ENCODE peak calls at places on chromosomes 4 and X, in eight cellular contexts. One of them, this sample, is unnamed.

GRCh38 chrX:26334232-26334631 is 118.3 kb downstream of the MAGEB5 start:
- DNase-seq in fibroblast of pulmonary artery: no peak
- DNase-seq in keratinocyte: no peak
- DNase-seq in Caco-2: no peak
- DNase-seq in glutamatergic neuron: no peak
- DNase-seq in CD8-positive, alpha-beta T cell: no peak
- DNase-seq in WTC11: no peak
- DNase-seq in fibroblast of lung: no peak
- DNase-seq in this sample: no peak

GRCh38 chrX:33041141-33041540 is 170.2 kb downstream of the DMD start:
- DNase-seq in fibroblast of pulmonary artery: no peak
- DNase-seq in keratinocyte: no peak
- DNase-seq in Caco-2: no peak
- DNase-seq in glutamatergic neuron: no peak
- DNase-seq in CD8-positive, alpha-beta T cell: no peak
- DNase-seq in WTC11: no peak
- DNase-seq in fibroblast of lung: no peak
- DNase-seq in this sample: no peak

GRCh38 chr4:57091657-57092162 is 18.5 kb downstream of the IGFBP7 start:
- DNase-seq in fibroblast of pulmonary artery: no peak
- DNase-seq in keratinocyte: no peak
- DNase-seq in Caco-2: no peak
- DNase-seq in glutamatergic neuron: no peak
- DNase-seq in CD8-positive, alpha-beta T cell: no peak
- DNase-seq in WTC11: no peak
- DNase-seq in fibroblast of lung: no peak
- DNase-seq in this sample: no peak

GRCh38 chrX:65668362-65669310 is 1.2 kb downstream of the MSN start:
- DNase-seq in fibroblast of pulmonary artery: peak; percentile 83
- DNase-seq in keratinocyte: peak; percentile 46
- DNase-seq in Caco-2: no peak
- DNase-seq in glutamatergic neuron: peak; percentile 21
- DNase-seq in CD8-positive, alpha-beta T cell: peak; percentile 68
- DNase-seq in WTC11: peak; percentile 18
- DNase-seq in fibroblast of lung: peak; percentile 86
- DNase-seq in this sample: peak; percentile 40

GRCh38 chrX:19440713-19441112 is 74.6 kb downstream of the MAP3K15 start:
- DNase-seq in fibroblast of pulmonary artery: peak; percentile 61
- DNase-seq in keratinocyte: no peak
- DNase-seq in Caco-2: no peak
- DNase-seq in glutamatergic neuron: no peak
- DNase-seq in CD8-positive, alpha-beta T cell: no peak
- DNase-seq in WTC11: no peak
- DNase-seq in fibroblast of lung: peak; percentile 50
- DNase-seq in this sample: no peak

GRCh38 chrX:149909324-149910177 is 19.8 kb upstream of the HSFX4 start:
- DNase-seq in fibroblast of pulmonary artery: no peak
- DNase-seq in keratinocyte: peak; percentile 9
- DNase-seq in Caco-2: no peak
- DNase-seq in glutamatergic neuron: no peak
- DNase-seq in CD8-positive, alpha-beta T cell: peak; percentile 13
- DNase-seq in WTC11: no peak
- DNase-seq in fibroblast of lung: no peak
- DNase-seq in this sample: no peak

GRCh38 chrX:66728818-66729271 is 90.0 kb upstream of the EDA2R start:
- DNase-seq in fibroblast of pulmonary artery: peak; percentile 76
- DNase-seq in keratinocyte: no peak
- DNase-seq in Caco-2: peak; percentile 48
- DNase-seq in glutamatergic neuron: peak; percentile 50
- DNase-seq in CD8-positive, alpha-beta T cell: peak; percentile 42
- DNase-seq in WTC11: peak; percentile 49
- DNase-seq in fibroblast of lung: peak; percentile 33
- DNase-seq in this sample: peak; percentile 17

GRCh38 chrX:66014084-66014483 is 25.8 kb downstream of the VSIG4 start:
- DNase-seq in fibroblast of pulmonary artery: no peak
- DNase-seq in keratinocyte: no peak
- DNase-seq in Caco-2: no peak
- DNase-seq in glutamatergic neuron: no peak
- DNase-seq in CD8-positive, alpha-beta T cell: no peak
- DNase-seq in WTC11: no peak
- DNase-seq in fibroblast of lung: no peak
- DNase-seq in this sample: no peak

GRCh38 chrX:153934473-153935325 is at the start of gene NAA10:
- DNase-seq in fibroblast of pulmonary artery: peak; percentile 64
- DNase-seq in keratinocyte: no peak
- DNase-seq in Caco-2: peak; percentile 62
- DNase-seq in glutamatergic neuron: peak; percentile 73
- DNase-seq in CD8-positive, alpha-beta T cell: peak; percentile 51
- DNase-seq in WTC11: peak; percentile 62
- DNase-seq in fibroblast of lung: peak; percentile 56
- DNase-seq in this sample: peak; percentile 95

GRCh38 chr4:180949825-180950224 is 1293.4 kb upstream of the TENM3 start:
- DNase-seq in fibroblast of pulmonary artery: no peak
- DNase-seq in keratinocyte: peak; percentile 0
- DNase-seq in Caco-2: no peak
- DNase-seq in glutamatergic neuron: no peak
- DNase-seq in CD8-positive, alpha-beta T cell: no peak
- DNase-seq in WTC11: no peak
- DNase-seq in fibroblast of lung: no peak
- DNase-seq in this sample: no peak

GRCh38 chrX:41921492-41922124 is 1.7 kb downstream of the CASK start:
- DNase-seq in fibroblast of pulmonary artery: peak; percentile 73
- DNase-seq in keratinocyte: peak; percentile 5
- DNase-seq in Caco-2: no peak
- DNase-seq in glutamatergic neuron: no peak
- DNase-seq in CD8-positive, alpha-beta T cell: no peak
- DNase-seq in WTC11: no peak
- DNase-seq in fibroblast of lung: peak; percentile 75
- DNase-seq in this sample: peak; percentile 9

GRCh38 chrX:8919801-8920200 is 114.1 kb downstream of the FAM9B start:
- DNase-seq in fibroblast of pulmonary artery: no peak
- DNase-seq in keratinocyte: no peak
- DNase-seq in Caco-2: no peak
- DNase-seq in glutamatergic neuron: no peak
- DNase-seq in CD8-positive, alpha-beta T cell: no peak
- DNase-seq in WTC11: no peak
- DNase-seq in fibroblast of lung: no peak
- DNase-seq in this sample: no peak

GRCh38 chrX:53479295-53479694 is 45.1 kb upstream of the HSD17B10 start:
- DNase-seq in fibroblast of pulmonary artery: no peak
- DNase-seq in keratinocyte: no peak
- DNase-seq in Caco-2: no peak
- DNase-seq in glutamatergic neuron: no peak
- DNase-seq in CD8-positive, alpha-beta T cell: no peak
- DNase-seq in WTC11: no peak
- DNase-seq in fibroblast of lung: no peak
- DNase-seq in this sample: no peak

DNA sequence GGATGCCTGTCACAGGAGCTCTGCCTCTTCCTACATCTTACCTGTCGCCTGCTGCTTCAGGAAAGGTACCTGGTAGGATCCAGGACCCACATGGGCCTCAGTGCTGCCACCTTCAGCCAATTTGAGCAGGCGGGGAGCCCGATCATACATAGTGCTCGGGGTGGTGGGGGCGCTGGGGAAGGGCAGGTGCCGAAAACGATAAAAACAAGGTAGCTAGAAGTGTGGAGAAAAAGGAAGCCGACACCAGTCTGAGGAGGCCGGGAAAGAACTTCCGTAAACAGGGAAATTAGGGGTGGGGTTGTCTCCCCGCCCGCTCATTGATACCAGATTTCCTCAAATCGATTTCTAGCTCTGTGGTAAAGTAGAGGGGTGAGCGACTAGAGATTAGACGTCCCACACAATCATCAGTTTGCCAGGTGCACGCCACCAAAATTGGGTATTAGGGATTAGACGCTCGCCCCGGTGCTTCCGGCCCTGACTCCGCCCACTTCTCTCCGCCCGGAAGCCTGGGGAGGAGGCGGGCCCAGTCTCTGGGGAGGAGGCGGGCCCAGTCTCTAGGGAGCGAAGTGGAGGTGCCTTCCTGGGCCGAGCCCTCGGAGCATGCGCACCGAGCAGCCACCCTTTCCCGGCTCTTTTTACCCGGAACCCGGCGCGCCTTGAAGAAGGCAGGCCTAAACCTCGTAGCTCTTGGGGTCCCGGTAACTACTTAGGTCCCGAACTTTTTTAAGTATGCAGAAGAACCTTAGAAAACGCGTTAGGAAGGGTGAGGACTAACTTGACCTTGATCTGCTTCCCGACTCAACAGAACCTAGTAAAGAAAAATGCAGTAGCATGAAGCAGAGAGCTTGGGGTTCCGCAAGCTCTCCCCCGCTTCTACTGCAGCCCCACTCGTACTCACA is at the start of gene STPG2:
- DNase-seq in fibroblast of pulmonary artery: peak; percentile 90
- DNase-seq in keratinocyte: peak; percentile 49
- DNase-seq in Caco-2: peak; percentile 94
- DNase-seq in glutamatergic neuron: peak; percentile 80
- DNase-seq in CD8-positive, alpha-beta T cell: peak; percentile 92
- DNase-seq in WTC11: peak; percentile 95
- DNase-seq in fibroblast of lung: peak; percentile 91
- DNase-seq in this sample: peak; percentile 89
- TF ChIP-seq CTCF in fibroblast of pulmonary artery: peak; percentile 42
- TF ChIP-seq CTCF in keratinocyte: peak; percentile 73
- TF ChIP-seq CTCF in Caco-2: peak; percentile 50
- TF ChIP-seq CTCF in glutamatergic neuron: peak; percentile 29
- TF ChIP-seq CTCF in CD8-positive, alpha-beta T cell: peak; percentile 64
- TF ChIP-seq CTCF in WTC11: peak; percentile 52
- TF ChIP-seq CTCF in fibroblast of lung: peak; percentile 44
- TF ChIP-seq CTCF in this sample: no peak

DNA sequence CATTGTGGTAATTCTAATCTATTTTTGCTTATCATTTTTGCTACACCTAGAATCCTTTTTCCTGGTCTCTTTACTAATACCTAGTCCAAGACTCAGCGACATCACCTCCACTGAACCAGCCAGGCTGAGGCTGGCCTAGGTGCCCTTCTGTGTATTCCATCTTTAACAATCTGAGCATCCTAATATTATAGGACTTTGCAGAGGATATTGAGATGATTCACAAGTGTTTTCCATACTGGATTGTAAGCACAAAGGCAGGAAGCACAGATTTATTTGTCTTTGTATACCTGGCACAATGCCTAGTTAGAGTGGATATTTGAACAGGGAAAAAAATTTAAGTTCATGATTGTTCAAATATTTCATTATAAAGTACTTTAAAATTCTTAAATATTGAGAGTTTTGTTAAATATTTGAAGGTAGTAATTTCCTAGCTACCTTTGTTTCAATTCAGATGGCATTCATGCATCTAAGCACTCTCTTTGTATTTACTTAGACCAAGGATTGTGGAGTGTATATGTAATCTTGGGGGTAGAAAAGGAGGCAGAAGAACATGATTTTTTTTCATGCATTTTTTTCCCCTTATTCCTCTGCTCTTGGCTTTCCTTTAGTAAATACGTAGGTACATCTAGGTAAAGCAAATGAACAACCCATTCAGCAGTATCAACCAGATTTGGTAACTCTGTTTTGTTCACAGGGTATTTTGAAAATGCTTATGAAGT is 18.4 kb downstream of the SMARCA5 start:
- DNase-seq in fibroblast of pulmonary artery: peak; percentile 73
- DNase-seq in keratinocyte: no peak
- DNase-seq in Caco-2: no peak
- DNase-seq in glutamatergic neuron: no peak
- DNase-seq in CD8-positive, alpha-beta T cell: no peak
- DNase-seq in WTC11: no peak
- DNase-seq in fibroblast of lung: peak; percentile 24
- DNase-seq in this sample: no peak
- TF ChIP-seq CTCF in fibroblast of pulmonary artery: no peak
- TF ChIP-seq CTCF in keratinocyte: no peak
- TF ChIP-seq CTCF in Caco-2: no peak
- TF ChIP-seq CTCF in glutamatergic neuron: no peak
- TF ChIP-seq CTCF in CD8-positive, alpha-beta T cell: no peak
- TF ChIP-seq CTCF in WTC11: no peak
- TF ChIP-seq CTCF in fibroblast of lung: no peak
- TF ChIP-seq CTCF in this sample: no peak

DNA sequence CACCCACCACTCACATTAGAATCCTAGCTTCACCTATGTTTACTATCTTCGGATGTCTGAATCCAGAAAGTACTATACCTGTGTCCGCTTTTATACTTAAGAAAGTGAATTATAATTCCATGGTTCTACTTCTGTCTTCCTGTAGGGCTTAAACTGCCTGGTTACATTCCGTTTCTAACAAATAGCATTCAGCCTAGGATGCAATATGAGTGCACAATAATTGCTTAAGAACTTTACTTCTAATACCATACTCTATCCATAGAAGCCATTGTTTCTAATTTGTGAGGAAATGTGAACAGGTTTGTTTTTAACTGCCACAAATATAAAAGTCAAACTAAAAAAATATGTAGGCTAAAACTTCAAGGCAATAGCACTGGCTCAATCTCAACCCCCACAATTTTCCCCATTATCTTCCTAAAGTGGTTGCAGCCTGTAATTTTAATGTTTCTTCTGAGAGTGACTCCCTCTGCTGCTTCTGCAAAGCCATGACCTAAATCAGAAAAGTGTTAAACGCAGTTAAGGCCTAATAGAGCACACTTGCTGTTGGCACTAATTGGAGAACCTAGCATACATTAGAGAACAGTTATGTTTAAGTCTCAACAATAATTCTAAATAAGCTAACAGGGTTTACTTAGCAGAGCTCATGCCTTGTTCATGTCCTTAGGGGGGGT is 4.2 kb downstream of the UNC5C start:
- DNase-seq in fibroblast of pulmonary artery: no peak
- DNase-seq in keratinocyte: no peak
- DNase-seq in Caco-2: no peak
- DNase-seq in glutamatergic neuron: no peak
- DNase-seq in CD8-positive, alpha-beta T cell: no peak
- DNase-seq in WTC11: no peak
- DNase-seq in fibroblast of lung: peak; percentile 50
- DNase-seq in this sample: no peak
- TF ChIP-seq CTCF in fibroblast of pulmonary artery: peak; percentile 36
- TF ChIP-seq CTCF in keratinocyte: no peak
- TF ChIP-seq CTCF in Caco-2: no peak
- TF ChIP-seq CTCF in glutamatergic neuron: no peak
- TF ChIP-seq CTCF in CD8-positive, alpha-beta T cell: no peak
- TF ChIP-seq CTCF in WTC11: no peak
- TF ChIP-seq CTCF in fibroblast of lung: peak; percentile 9
- TF ChIP-seq CTCF in this sample: no peak

GRCh38 chr4:121229993-121230392 is 65.9 kb upstream of the TNIP3 start:
- DNase-seq in fibroblast of pulmonary artery: no peak
- DNase-seq in keratinocyte: no peak
- DNase-seq in Caco-2: no peak
- DNase-seq in glutamatergic neuron: no peak
- DNase-seq in CD8-positive, alpha-beta T cell: no peak
- DNase-seq in WTC11: no peak
- DNase-seq in fibroblast of lung: no peak
- DNase-seq in this sample: no peak

GRCh38 chr4:121226362-121226761 is 62.2 kb upstream of the TNIP3 start:
- DNase-seq in fibroblast of pulmonary artery: no peak
- DNase-seq in keratinocyte: no peak
- DNase-seq in Caco-2: no peak
- DNase-seq in glutamatergic neuron: no peak
- DNase-seq in CD8-positive, alpha-beta T cell: no peak
- DNase-seq in WTC11: no peak
- DNase-seq in fibroblast of lung: no peak
- DNase-seq in this sample: no peak

GRCh38 chr4:121221608-121222007 is 57.5 kb upstream of the TNIP3 start:
- DNase-seq in fibroblast of pulmonary artery: no peak
- DNase-seq in keratinocyte: no peak
- DNase-seq in Caco-2: no peak
- DNase-seq in glutamatergic neuron: no peak
- DNase-seq in CD8-positive, alpha-beta T cell: no peak
- DNase-seq in WTC11: no peak
- DNase-seq in fibroblast of lung: no peak
- DNase-seq in this sample: no peak

GRCh38 chr4:121228851-121229250 is 64.7 kb upstream of the TNIP3 start:
- DNase-seq in fibroblast of pulmonary artery: no peak
- DNase-seq in keratinocyte: no peak
- DNase-seq in Caco-2: no peak
- DNase-seq in glutamatergic neuron: no peak
- DNase-seq in CD8-positive, alpha-beta T cell: no peak
- DNase-seq in WTC11: no peak
- DNase-seq in fibroblast of lung: peak; percentile 39
- DNase-seq in this sample: no peak

GRCh38 chr4:121227254-121227867 is 63.2 kb upstream of the TNIP3 start:
- DNase-seq in fibroblast of pulmonary artery: no peak
- DNase-seq in keratinocyte: no peak
- DNase-seq in Caco-2: no peak
- DNase-seq in glutamatergic neuron: no peak
- DNase-seq in CD8-positive, alpha-beta T cell: no peak
- DNase-seq in WTC11: no peak
- DNase-seq in fibroblast of lung: no peak
- DNase-seq in this sample: peak; percentile 23
- TF ChIP-seq CTCF in fibroblast of pulmonary artery: no peak
- TF ChIP-seq CTCF in keratinocyte: no peak
- TF ChIP-seq CTCF in Caco-2: peak; percentile 23
- TF ChIP-seq CTCF in glutamatergic neuron: no peak
- TF ChIP-seq CTCF in CD8-positive, alpha-beta T cell: peak; percentile 24
- TF ChIP-seq CTCF in WTC11: no peak
- TF ChIP-seq CTCF in fibroblast of lung: no peak
- TF ChIP-seq CTCF in this sample: no peak